ENCODE peak calls at places on chromosomes 3 and 15, in four cellular contexts. R, D, M and E are unnamed samples.

GRCh38 chr3:174958671-174959328 is 99.7 kb downstream of the NAALADL2 start:
- DNase-seq in R (no peak), M (peak), D (no peak), E (no peak)

GRCh38 chr3:86794336-86795065 is 196.4 kb downstream of the VGLL3 start:
- DNase-seq in D (no peak), R (no peak), M (peak), E (peak)

GRCh38 chr3:190701096-190701532 is 161.4 kb downstream of the GMNC start:
- DNase-seq in D (no peak), M (peak), R (peak), E (peak)

GRCh38 chr3:78690806-78691205 is 1077.0 kb downstream of the ROBO1 start:
- DNase-seq in M (peak), R (no peak), D (no peak), E (no peak)

GRCh38 chr15:94414921-94415320 is 183.6 kb downstream of the MCTP2 start:
- DNase-seq in M (no peak), R (no peak), D (no peak), E (peak)

GRCh38 chr15:70512772-70513362 is 250.5 kb downstream of the UACA start:
- DNase-seq in R (peak), D (peak), M (peak), E (peak)

GRCh38 chr15:31016446-31016915 is 25.1 kb upstream of the MTMR10 start:
- DNase-seq in R (no peak), D (no peak), M (peak), E (no peak)

GRCh38 chr3:80999481-80999880 is 762.0 kb downstream of the GBE1 start:
- DNase-seq in M (no peak), R (no peak), D (no peak), E (no peak)

GRCh38 chr3:56630966-56631365 is 52.1 kb downstream of the TASOR start:
- DNase-seq in M (peak), R (no peak), D (no peak), E (no peak)

GRCh38 chr3:180679178-180680096 is at the start of gene CCDC39:
- DNase-seq in D (peak), M (peak), R (peak), E (peak)

GRCh38 chr15:96416934-96417759 is 86.6 kb downstream of the NR2F2 start:
- DNase-seq in R (peak), M (peak), D (peak), E (peak)

GRCh38 chr3:71022552-71023335 is 560.8 kb downstream of the FOXP1 start:
- DNase-seq in R (peak), D (peak), M (peak), E (peak)

GRCh38 chr3:178203650-178204049 is 332.6 kb upstream of the KCNMB2 start:
- DNase-seq in M (peak), D (no peak), R (no peak), E (no peak)

GRCh38 chr3:42308651-42309050 is 42.7 kb upstream of the CCK start:
- DNase-seq in R (no peak), D (no peak), M (no peak), E (no peak)

GRCh38 chr15:48936666-48937065 is 27.1 kb downstream of the SHC4 start:
- DNase-seq in D (no peak), M (peak), R (no peak), E (no peak)

GRCh38 chr15:38316311-38316710 is 63.7 kb downstream of the SPRED1 start:
- DNase-seq in R (no peak), M (peak), D (no peak), E (no peak)

GRCh38 chr3:195133462-195133861 is 137.5 kb downstream of the XXYLT1 start:
- DNase-seq in R (no peak), M (peak), D (no peak), E (no peak)

GRCh38 chr15:85825719-85826118 is 31.0 kb upstream of the KLHL25 start:
- DNase-seq in D (no peak), R (no peak), M (no peak), E (no peak)

GRCh38 chr3:190807719-190808375 is 54.6 kb downstream of the GMNC start:
- DNase-seq in M (no peak), D (no peak), R (no peak), E (no peak)

GRCh38 chr3:183306798-183307671 is 54.0 kb downstream of the B3GNT5 start:
- DNase-seq in M (peak), R (no peak), D (no peak), E (peak)

GRCh38 chr3:51706788-51707731 is at the start of gene GRM2:
- DNase-seq in R (peak), D (peak), M (peak), E (peak)

DNA sequence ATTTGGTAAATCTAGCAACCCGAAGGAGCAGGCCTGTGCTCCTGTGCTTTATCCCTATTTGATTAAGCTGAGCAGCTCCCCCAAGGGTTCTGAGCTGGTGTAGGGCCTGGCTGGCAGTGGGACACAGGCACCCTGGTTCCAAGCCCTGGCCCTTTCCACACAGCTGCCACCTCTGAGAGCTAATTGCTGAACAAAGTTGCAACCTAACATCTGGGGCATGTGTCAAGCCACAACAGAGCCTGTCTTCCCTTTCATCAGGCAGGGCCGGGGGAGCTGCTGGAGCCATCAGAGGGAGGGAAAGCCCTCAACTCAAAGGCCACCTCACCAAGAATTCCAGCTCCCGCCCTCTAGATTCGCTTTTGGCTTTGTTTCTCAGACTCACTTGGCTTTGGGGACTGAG is 17.1 kb upstream of the MRPS22 start:
- DNase-seq in M (no peak), R (no peak), D (no peak), E (no peak)
- H3K56ac ChIP-seq in M (no peak), R (no peak), D (no peak), E (no peak)

GRCh38 chr3:140216249-140216648 is 281.3 kb downstream of the CLSTN2 start:
- DNase-seq in D (no peak), R (no peak), M (no peak), E (peak)
- H3K56ac ChIP-seq in D (no peak), R (no peak), M (no peak), E (no peak)

GRCh38 chr15:90530250-90531051 is 728 bp downstream of the CRTC3 start:
- DNase-seq in D (peak), R (peak), M (peak), E (peak)

GRCh38 chr15:90539789-90540188 is 10.1 kb downstream of the CRTC3 start:
- DNase-seq in R (no peak), M (no peak), D (no peak), E (no peak)

GRCh38 chr15:90531147-90531546 is 1.4 kb downstream of the CRTC3 start:
- DNase-seq in D (no peak), R (no peak), M (no peak), E (no peak)

GRCh38 chr15:90540768-90541167 is 11.0 kb downstream of the CRTC3 start:
- DNase-seq in D (no peak), M (no peak), R (no peak), E (no peak)

DNA sequence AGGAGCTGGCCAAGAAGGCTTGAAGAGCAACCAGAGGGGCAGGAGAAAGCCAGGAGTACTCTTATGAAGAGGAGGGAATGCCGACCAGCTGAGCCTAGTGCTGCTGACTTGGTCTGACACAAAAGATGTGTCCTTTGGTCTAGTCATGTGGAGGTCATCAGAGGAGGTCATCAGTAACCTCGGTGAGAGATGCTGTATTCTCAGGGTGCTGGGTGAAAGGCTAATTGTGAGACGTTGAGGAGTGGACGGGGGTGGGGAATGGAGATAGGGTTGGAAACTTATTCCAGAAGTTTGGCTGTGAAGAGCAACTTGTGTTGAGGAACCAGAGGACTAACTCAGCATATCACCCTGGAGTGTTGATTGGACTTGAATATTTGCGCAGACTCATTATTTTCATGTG is 5.5 kb downstream of the CRTC3 start:
- DNase-seq in R (no peak), D (no peak), M (no peak), E (no peak)
- H3K56ac ChIP-seq in R (no peak), D (no peak), M (no peak), E (no peak)

GRCh38 chr3:150399060-150399459 is 9.0 kb upstream of the TSC22D2 start:
- DNase-seq in R (no peak), M (no peak), D (no peak), E (peak)
- H3K56ac ChIP-seq in R (no peak), M (no peak), D (no peak), E (no peak)

GRCh38 chr3:9178697-9179096 is 70.7 kb downstream of the SRGAP3 start:
- DNase-seq in R (no peak), M (no peak), D (no peak), E (no peak)

GRCh38 chr3:9170851-9171160 is 78.6 kb downstream of the SRGAP3 start:
- DNase-seq in R (no peak), D (no peak), M (no peak), E (no peak)

GRCh38 chr3:9173445-9173844 is 76.0 kb downstream of the SRGAP3 start:
- DNase-seq in R (no peak), D (no peak), M (no peak), E (no peak)

GRCh38 chr3:9172851-9173320 is 76.6 kb downstream of the SRGAP3 start:
- DNase-seq in M (no peak), D (no peak), R (no peak), E (no peak)

GRCh38 chr3:9175421-9175820 is 74.0 kb downstream of the SRGAP3 start:
- DNase-seq in D (no peak), R (no peak), M (no peak), E (no peak)
- H3K56ac ChIP-seq in D (no peak), R (no peak), M (no peak), E (no peak)

DNA sequence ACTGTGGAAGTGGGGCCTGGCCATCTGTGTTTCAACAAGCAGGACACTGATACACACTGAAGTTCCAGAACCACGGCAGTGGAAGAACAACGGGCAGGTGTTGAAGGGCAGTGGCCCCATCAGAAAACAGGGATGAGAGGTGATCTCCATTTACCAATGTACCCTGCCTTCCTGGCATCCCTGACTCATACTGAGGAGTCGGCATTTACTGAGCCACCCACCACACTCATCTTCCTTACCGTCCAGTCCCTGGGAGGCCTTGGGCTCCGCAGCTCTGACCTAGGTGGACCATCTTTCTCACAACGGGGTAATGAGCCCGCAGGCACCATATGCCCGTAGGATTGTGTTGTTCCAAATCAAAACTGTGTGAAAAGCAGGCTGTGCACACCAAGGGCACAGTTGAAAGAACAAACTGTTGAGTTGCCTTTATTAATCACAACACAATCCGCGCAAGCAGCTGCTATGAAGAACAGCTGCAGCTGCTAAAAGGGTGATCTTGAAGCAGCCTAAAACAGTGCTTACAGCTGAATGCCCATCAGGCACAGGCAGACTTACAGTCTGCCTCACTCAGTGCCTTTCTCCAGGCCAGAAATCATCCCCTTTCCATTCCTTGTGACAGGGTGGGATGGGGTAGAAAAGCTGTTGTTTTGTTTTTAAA is 12.9 kb downstream of the MB21D2 start:
- DNase-seq in D (no peak), R (no peak), M (no peak), E (no peak)
- H3K56ac ChIP-seq in D (no peak), R (no peak), M (no peak), E (no peak)

GRCh38 chr3:145898487-145898886 is 262.5 kb downstream of the PLOD2 start:
- DNase-seq in D (no peak), M (no peak), R (no peak), E (peak)

GRCh38 chr3:145893331-145893730 is 267.7 kb downstream of the PLOD2 start:
- DNase-seq in M (no peak), R (no peak), D (no peak), E (no peak)

GRCh38 chr3:145889730-145890129 is 271.3 kb downstream of the PLOD2 start:
- DNase-seq in R (no peak), M (no peak), D (no peak), E (peak)

GRCh38 chr3:145892869-145893268 is 268.1 kb downstream of the PLOD2 start:
- DNase-seq in D (no peak), M (no peak), R (no peak), E (no peak)
- H3K56ac ChIP-seq in D (no peak), M (no peak), R (no peak), E (no peak)